ENCODE peak calls at places on chromosomes 2 and 18, in eight cellular contexts. A is NCI-H1092; I is IMR-90; Q is activated effector memory CD4-positive, alpha-beta T cell treated with Interleukin-2 at 50 U/mL for 16 hours; B is mesendoderm; P is SW 1271; C is neuronal stem cell; V is AG10803. W is an unnamed sample.

GRCh38 chr2:94993176-94994062 is 32.1 kb upstream of the MAL start:
- DNase-seq in P (no peak), A (no peak), B (no peak), I (no peak), Q (no peak), V (no peak), C (no peak), W (no peak)

GRCh38 chr2:224183086-224183485 is 144.0 kb upstream of the SERPINE2 start:
- DNase-seq in V (no peak), B (no peak), C (no peak), A (no peak), Q (no peak), P (no peak), I (peak), W (no peak)

GRCh38 chr18:2709316-2709715 is 53.8 kb downstream of the SMCHD1 start:
- DNase-seq in V (peak), C (no peak), I (no peak), Q (no peak), A (no peak), P (no peak), B (no peak), W (no peak)

GRCh38 chr2:227238242-227239237 is 74.1 kb downstream of the COL4A3 start:
- DNase-seq in P (no peak), V (peak), C (peak), Q (peak), A (peak), B (peak), I (peak), W (peak)

GRCh38 chr18:69411199-69411598 is 10.5 kb downstream of the DOK6 start:
- DNase-seq in B (no peak), P (no peak), A (no peak), Q (no peak), C (no peak), V (no peak), I (no peak), W (no peak)

GRCh38 chr18:10453885-10454772 is at the start of gene APCDD1:
- DNase-seq in I (no peak), V (no peak), B (peak), C (peak), Q (no peak), P (no peak), A (peak), W (peak)

GRCh38 chr2:58448065-58448507 is 207.0 kb upstream of the FANCL start:
- DNase-seq in Q (no peak), A (peak), C (peak), I (peak), V (peak), B (peak), P (peak), W (peak)

GRCh38 chr2:120486946-120487345 is 141.0 kb downstream of the INHBB start:
- DNase-seq in I (peak), B (peak), A (no peak), P (no peak), C (no peak), Q (no peak), V (peak), W (no peak)

GRCh38 chr2:100888602-100889001 is 68.7 kb downstream of the NPAS2 start:
- DNase-seq in I (no peak), A (no peak), V (no peak), C (no peak), B (no peak), Q (no peak), P (no peak), W (no peak)

GRCh38 chr2:236582968-236583367 is 13.3 kb downstream of the ACKR3 start:
- DNase-seq in I (no peak), C (no peak), B (no peak), A (no peak), P (no peak), Q (no peak), V (no peak), W (no peak)

GRCh38 chr18:8426401-8426800 is 182.8 kb upstream of the RAB12 start:
- DNase-seq in V (no peak), A (no peak), Q (no peak), C (no peak), I (no peak), B (peak), P (no peak), W (no peak)

GRCh38 chr2:27583390-27583915 is 611 bp downstream of the ZNF512 start:
- DNase-seq in I (peak), P (no peak), B (no peak), V (peak), Q (peak), C (no peak), A (no peak), W (no peak)

GRCh38 chr2:105961599-105962146 is 217.0 kb downstream of the NCK2 start:
- DNase-seq in P (no peak), C (no peak), V (no peak), B (peak), A (no peak), Q (no peak), I (no peak), W (no peak)

GRCh38 chr2:127422631-127423475 is 4.6 kb downstream of the PROC start:
- DNase-seq in Q (no peak), I (no peak), C (no peak), A (no peak), B (peak), P (no peak), V (no peak), W (no peak)

GRCh38 chr2:108579631-108580030 is 45.4 kb downstream of the LIMS1 start:
- DNase-seq in I (peak), B (no peak), V (peak), C (no peak), A (no peak), P (no peak), Q (no peak), W (no peak)

GRCh38 chr2:122469147-122469546 is 713.7 kb downstream of the TSN start:
- DNase-seq in P (no peak), I (no peak), A (no peak), V (no peak), Q (no peak), B (no peak), C (no peak), W (no peak)

GRCh38 chr2:108583903-108584520 is 49.7 kb downstream of the LIMS1 start:
- DNase-seq in B (peak), V (peak), Q (peak), I (peak), C (peak), P (peak), A (peak), W (peak)

GRCh38 chr2:204472375-204472774 is 72.9 kb upstream of the PARD3B start:
- DNase-seq in A (no peak), I (peak), P (no peak), C (no peak), Q (no peak), V (no peak), B (no peak), W (no peak)

GRCh38 chr2:42089340-42089925 is 41.6 kb downstream of the PKDCC start:
- DNase-seq in I (peak), P (no peak), C (peak), Q (peak), B (peak), V (peak), A (no peak), W (no peak)

GRCh38 chr2:237632991-237633629 is 5.7 kb downstream of the LRRFIP1 start:
- DNase-seq in V (no peak), B (no peak), A (no peak), C (no peak), I (no peak), Q (no peak), P (no peak), W (no peak)

GRCh38 chr18:25786778-25787177 is 303.6 kb downstream of the SS18 start:
- DNase-seq in C (no peak), P (peak), B (no peak), V (peak), I (peak), Q (no peak), A (no peak), W (no peak)

GRCh38 chr2:141557329-141558098 is 573.3 kb downstream of the LRP1B start:
- DNase-seq in C (no peak), P (peak), A (no peak), I (peak), V (peak), B (no peak), Q (no peak), W (no peak)

GRCh38 chr2:120722603-120723421 is 12.9 kb upstream of the GLI2 start:
- DNase-seq in P (no peak), V (peak), B (peak), I (peak), A (no peak), Q (no peak), C (no peak), W (no peak)

GRCh38 chr2:106108351-106108750 is 85.8 kb downstream of the UXS1 start:
- DNase-seq in A (no peak), P (no peak), V (peak), Q (no peak), B (no peak), C (no peak), I (peak), W (peak)

GRCh38 chr2:25777077-25777476 is 101.2 kb downstream of the ASXL2 start:
- DNase-seq in V (no peak), C (no peak), I (no peak), Q (no peak), B (no peak), A (no peak), P (no peak), W (no peak)

GRCh38 chr2:231928901-231929725 is 2.9 kb upstream of the NPPC start:
- DNase-seq in B (no peak), P (no peak), I (no peak), C (no peak), V (no peak), A (no peak), Q (no peak), W (no peak)

GRCh38 chr2:218387369-218388194 is 5.5 kb downstream of the SLC11A1 start:
- DNase-seq in V (no peak), P (no peak), I (peak), B (peak), A (no peak), C (no peak), Q (no peak), W (no peak)

GRCh38 chr2:101113441-101114267 is 37.5 kb downstream of the TBC1D8 start:
- DNase-seq in B (peak), I (peak), Q (no peak), P (peak), C (no peak), A (peak), V (peak), W (no peak)

GRCh38 chr2:148553332-148553887 is 91.1 kb upstream of the EPC2 start:
- DNase-seq in V (no peak), Q (no peak), P (no peak), C (no peak), A (no peak), B (no peak), I (no peak), W (no peak)

GRCh38 chr2:72757177-72757775 is 68.6 kb downstream of the EXOC6B start:
- DNase-seq in P (no peak), I (peak), B (peak), Q (no peak), A (no peak), C (no peak), V (peak), W (no peak)

GRCh38 chr2:111048856-111049551 is 71.7 kb upstream of the BCL2L11 start:
- DNase-seq in P (no peak), V (no peak), B (no peak), I (no peak), A (no peak), Q (no peak), C (no peak), W (no peak)

GRCh38 chr18:40293311-40293710 is 1661.7 kb upstream of the PIK3C3 start:
- DNase-seq in B (peak), A (no peak), P (no peak), V (no peak), I (no peak), Q (no peak), C (no peak), W (no peak)

GRCh38 chr2:136381722-136382633 is 264.0 kb upstream of the CXCR4 start:
- DNase-seq in A (no peak), B (no peak), V (no peak), I (no peak), P (no peak), C (no peak), Q (peak), W (no peak)

GRCh38 chr2:180516204-180516603 is 464.2 kb upstream of the UBE2E3 start:
- DNase-seq in C (no peak), Q (no peak), A (no peak), I (no peak), V (no peak), P (no peak), B (no peak), W (no peak)

GRCh38 chr2:220198911-220199310 is 571.5 kb downstream of the SLC4A3 start:
- DNase-seq in A (no peak), C (no peak), Q (no peak), B (no peak), V (peak), I (peak), P (no peak), W (no peak)

GRCh38 chr2:181683518-181684453 is 3.5 kb upstream of the NEUROD1 start:
- DNase-seq in V (peak), I (peak), Q (no peak), B (peak), P (no peak), C (peak), A (no peak), W (no peak)

GRCh38 chr2:144996225-144996795 is 476.4 kb upstream of the ZEB2 start:
- DNase-seq in Q (no peak), A (no peak), V (peak), C (no peak), P (no peak), B (no peak), I (peak), W (no peak)

GRCh38 chr2:241904011-241904718 is 34.6 kb downstream of the RTP5 start:
- DNase-seq in B (no peak), C (no peak), A (no peak), Q (no peak), V (no peak), I (no peak), P (no peak), W (no peak)

GRCh38 chr2:54899576-54900200 is 150.6 kb downstream of the RTN4 start:
- DNase-seq in A (no peak), I (peak), C (peak), V (peak), Q (no peak), P (no peak), B (peak), W (peak)